ENCODE peak calls at places on chromosomes 11 and 22, in five cellular contexts. One of them, this sample, is unnamed.

GRCh38 chr22:49999901-50000586 is 12.5 kb downstream of the IL17REL start:
- DNase-seq in cardiac fibroblast: no peak
- DNase-seq in A172: no peak
- DNase-seq in activated T-helper 9 cell treated with anti-CD3 and anti-CD28 coated beads, Interleukin-2, amount 50 U/mL, for 16 hours: no peak
- DNase-seq in spleen: no peak
- DNase-seq in this sample: peak

GRCh38 chr11:1879941-1880720 is 11.6 kb downstream of the PRR33 start:
- DNase-seq in activated T-helper 9 cell treated with anti-CD3 and anti-CD28 coated beads, Interleukin-2, amount 50 U/mL, for 16 hours: no peak
- DNase-seq in spleen: peak
- DNase-seq in cardiac fibroblast: peak
- DNase-seq in A172: no peak
- DNase-seq in this sample: no peak

GRCh38 chr22:28855355-28856094 is 27.8 kb upstream of the ZNRF3 start:
- DNase-seq in activated T-helper 9 cell treated with anti-CD3 and anti-CD28 coated beads, Interleukin-2, amount 50 U/mL, for 16 hours: peak
- DNase-seq in spleen: no peak
- DNase-seq in cardiac fibroblast: peak
- DNase-seq in A172: peak
- DNase-seq in this sample: peak

GRCh38 chr22:26890870-26891269 is 233.5 kb downstream of the MIAT start:
- DNase-seq in cardiac fibroblast: no peak
- DNase-seq in spleen: no peak
- DNase-seq in activated T-helper 9 cell treated with anti-CD3 and anti-CD28 coated beads, Interleukin-2, amount 50 U/mL, for 16 hours: no peak
- DNase-seq in A172: no peak
- DNase-seq in this sample: no peak

GRCh38 chr11:65440831-65441499 is 18.4 kb downstream of the NEAT1 start:
- DNase-seq in spleen: peak
- DNase-seq in cardiac fibroblast: peak
- DNase-seq in activated T-helper 9 cell treated with anti-CD3 and anti-CD28 coated beads, Interleukin-2, amount 50 U/mL, for 16 hours: no peak
- DNase-seq in A172: peak
- DNase-seq in this sample: no peak

GRCh38 chr11:76699461-76700091 is 29.0 kb upstream of the LRRC32 start:
- DNase-seq in activated T-helper 9 cell treated with anti-CD3 and anti-CD28 coated beads, Interleukin-2, amount 50 U/mL, for 16 hours: no peak
- DNase-seq in A172: no peak
- DNase-seq in cardiac fibroblast: peak
- DNase-seq in spleen: no peak
- DNase-seq in this sample: no peak

GRCh38 chr11:38384568-38384967 is 1786.5 kb upstream of the RAG2 start:
- DNase-seq in cardiac fibroblast: peak
- DNase-seq in spleen: no peak
- DNase-seq in activated T-helper 9 cell treated with anti-CD3 and anti-CD28 coated beads, Interleukin-2, amount 50 U/mL, for 16 hours: no peak
- DNase-seq in A172: peak
- DNase-seq in this sample: no peak

GRCh38 chr22:29820941-29821789 is 16.9 kb downstream of the ASCC2 start:
- DNase-seq in A172: peak
- DNase-seq in spleen: no peak
- DNase-seq in cardiac fibroblast: peak
- DNase-seq in activated T-helper 9 cell treated with anti-CD3 and anti-CD28 coated beads, Interleukin-2, amount 50 U/mL, for 16 hours: no peak
- DNase-seq in this sample: peak

GRCh38 chr22:32335471-32335870 is 22.2 kb upstream of the RFPL3 start:
- DNase-seq in activated T-helper 9 cell treated with anti-CD3 and anti-CD28 coated beads, Interleukin-2, amount 50 U/mL, for 16 hours: no peak
- DNase-seq in cardiac fibroblast: no peak
- DNase-seq in spleen: no peak
- DNase-seq in A172: no peak
- DNase-seq in this sample: no peak

GRCh38 chr22:19848298-19849224 is 6.1 kb downstream of the GNB1L start:
- DNase-seq in A172: peak
- DNase-seq in cardiac fibroblast: peak
- DNase-seq in spleen: no peak
- DNase-seq in activated T-helper 9 cell treated with anti-CD3 and anti-CD28 coated beads, Interleukin-2, amount 50 U/mL, for 16 hours: no peak
- DNase-seq in this sample: no peak

GRCh38 chr11:36014906-36015305 is 71.0 kb downstream of the LDLRAD3 start:
- DNase-seq in spleen: no peak
- DNase-seq in cardiac fibroblast: no peak
- DNase-seq in activated T-helper 9 cell treated with anti-CD3 and anti-CD28 coated beads, Interleukin-2, amount 50 U/mL, for 16 hours: no peak
- DNase-seq in A172: no peak
- DNase-seq in this sample: no peak

GRCh38 chr22:30665786-30666185 is 1.9 kb downstream of the DUSP18 start:
- DNase-seq in A172: no peak
- DNase-seq in activated T-helper 9 cell treated with anti-CD3 and anti-CD28 coated beads, Interleukin-2, amount 50 U/mL, for 16 hours: no peak
- DNase-seq in cardiac fibroblast: no peak
- DNase-seq in spleen: no peak
- DNase-seq in this sample: no peak

GRCh38 chr11:79173615-79174014 is 267.2 kb downstream of the TENM4 start:
- DNase-seq in cardiac fibroblast: peak
- DNase-seq in A172: no peak
- DNase-seq in activated T-helper 9 cell treated with anti-CD3 and anti-CD28 coated beads, Interleukin-2, amount 50 U/mL, for 16 hours: no peak
- DNase-seq in spleen: no peak
- DNase-seq in this sample: peak

GRCh38 chr11:125426818-125427528 is 69.1 kb downstream of the FEZ1 start:
- DNase-seq in spleen: no peak
- DNase-seq in activated T-helper 9 cell treated with anti-CD3 and anti-CD28 coated beads, Interleukin-2, amount 50 U/mL, for 16 hours: no peak
- DNase-seq in cardiac fibroblast: no peak
- DNase-seq in A172: no peak
- DNase-seq in this sample: no peak

GRCh38 chr11:72776844-72777754 is 16.7 kb downstream of the STARD10 start:
- DNase-seq in A172: peak
- DNase-seq in activated T-helper 9 cell treated with anti-CD3 and anti-CD28 coated beads, Interleukin-2, amount 50 U/mL, for 16 hours: no peak
- DNase-seq in spleen: peak
- DNase-seq in cardiac fibroblast: no peak
- DNase-seq in this sample: no peak

GRCh38 chr22:37442537-37442936 is 15.3 kb upstream of the ELFN2 start:
- DNase-seq in activated T-helper 9 cell treated with anti-CD3 and anti-CD28 coated beads, Interleukin-2, amount 50 U/mL, for 16 hours: no peak
- DNase-seq in spleen: no peak
- DNase-seq in cardiac fibroblast: peak
- DNase-seq in A172: peak
- DNase-seq in this sample: no peak

GRCh38 chr11:75014129-75014528 is 25.4 kb downstream of the NEU3 start:
- DNase-seq in spleen: no peak
- DNase-seq in A172: peak
- DNase-seq in cardiac fibroblast: peak
- DNase-seq in activated T-helper 9 cell treated with anti-CD3 and anti-CD28 coated beads, Interleukin-2, amount 50 U/mL, for 16 hours: no peak
- DNase-seq in this sample: peak

GRCh38 chr22:24703101-24703500 is 71.4 kb downstream of the PIWIL3 start:
- DNase-seq in spleen: no peak
- DNase-seq in activated T-helper 9 cell treated with anti-CD3 and anti-CD28 coated beads, Interleukin-2, amount 50 U/mL, for 16 hours: no peak
- DNase-seq in A172: no peak
- DNase-seq in cardiac fibroblast: peak
- DNase-seq in this sample: peak

GRCh38 chr11:2903672-2904011 is 18.1 kb upstream of the CDKN1C start:
- DNase-seq in activated T-helper 9 cell treated with anti-CD3 and anti-CD28 coated beads, Interleukin-2, amount 50 U/mL, for 16 hours: no peak
- DNase-seq in spleen: no peak
- DNase-seq in cardiac fibroblast: no peak
- DNase-seq in A172: no peak
- DNase-seq in this sample: no peak

GRCh38 chr11:8097062-8097814 is 16.2 kb downstream of the TUB start:
- DNase-seq in spleen: peak
- DNase-seq in A172: no peak
- DNase-seq in cardiac fibroblast: no peak
- DNase-seq in activated T-helper 9 cell treated with anti-CD3 and anti-CD28 coated beads, Interleukin-2, amount 50 U/mL, for 16 hours: no peak
- DNase-seq in this sample: no peak

GRCh38 chr11:34977039-34977906 is 60.9 kb downstream of the PDHX start:
- DNase-seq in activated T-helper 9 cell treated with anti-CD3 and anti-CD28 coated beads, Interleukin-2, amount 50 U/mL, for 16 hours: no peak
- DNase-seq in cardiac fibroblast: peak
- DNase-seq in A172: peak
- DNase-seq in spleen: no peak
- DNase-seq in this sample: peak

GRCh38 chr22:29623059-29623458 is 19.6 kb downstream of the NF2 start:
- DNase-seq in spleen: no peak
- DNase-seq in A172: no peak
- DNase-seq in activated T-helper 9 cell treated with anti-CD3 and anti-CD28 coated beads, Interleukin-2, amount 50 U/mL, for 16 hours: no peak
- DNase-seq in cardiac fibroblast: no peak
- DNase-seq in this sample: no peak

GRCh38 chr22:38012604-38013072 is 28.3 kb upstream of the SOX10 start:
- DNase-seq in spleen: no peak
- DNase-seq in cardiac fibroblast: peak
- DNase-seq in activated T-helper 9 cell treated with anti-CD3 and anti-CD28 coated beads, Interleukin-2, amount 50 U/mL, for 16 hours: no peak
- DNase-seq in A172: no peak
- DNase-seq in this sample: no peak